ENCODE peak calls at places on chromosomes 6 and 20, in eight cellular contexts. G, D, M, L, W, C, T and X are unnamed samples.
A peak's percentile ranks its signal among the peaks of the same experiment; 100 is the strongest.

GRCh38 chr6:72401865-72402264 is 220.0 kb upstream of the KCNQ5 start:
- DNase-seq in G (no peak), D (no peak), M (no peak), L (no peak), W (no peak), C (no peak), T (no peak), X (no peak)

GRCh38 chr6:41524634-41525011 is 21.6 kb upstream of the FOXP4 start:
- DNase-seq in G (no peak), D (no peak), M (no peak), L (no peak), W (no peak), C (no peak), T (no peak), X (no peak)

GRCh38 chr20:43914697-43915208 is at the start of gene TOX2:
- DNase-seq in G (peak; percentile 80), D (no peak), M (peak; percentile 70), L (peak; percentile 62), W (peak; percentile 60), C (peak; percentile 51), T (no peak), X (peak; percentile 76)

GRCh38 chr6:118771253-118771652 is 119.9 kb upstream of the CEP85L start:
- DNase-seq in G (no peak), D (no peak), M (no peak), L (no peak), W (no peak), C (no peak), T (no peak), X (no peak)

GRCh38 chr20:45957021-45957941 is 14.7 kb downstream of the ZNF335 start:
- DNase-seq in G (peak; percentile 75), D (no peak), M (no peak), L (no peak), W (no peak), C (peak; percentile 28), T (peak; percentile 47), X (no peak)

GRCh38 chr6:3742426-3743344 is 8.8 kb downstream of the PXDC1 start:
- DNase-seq in G (peak; percentile 98), D (peak; percentile 87), M (peak; percentile 75), L (peak; percentile 91), W (peak; percentile 47), C (peak; percentile 89), T (peak; percentile 93), X (peak; percentile 65)

GRCh38 chr20:62051166-62051900 is 14.3 kb downstream of the TAF4 start:
- DNase-seq in G (no peak), D (no peak), M (no peak), L (no peak), W (no peak), C (peak; percentile 49), T (no peak), X (no peak)

GRCh38 chr6:16822975-16823374 is 61.7 kb upstream of the ATXN1 start:
- DNase-seq in G (no peak), D (no peak), M (no peak), L (no peak), W (no peak), C (no peak), T (no peak), X (no peak)

GRCh38 chr20:1935696-1936366 is 40.6 kb downstream of the SIRPA start:
- DNase-seq in G (no peak), D (peak; percentile 81), M (no peak), L (peak; percentile 50), W (no peak), C (peak; percentile 50), T (peak; percentile 93), X (no peak)

GRCh38 chr6:99522531-99522930 is 7.3 kb upstream of the USP45 start:
- DNase-seq in G (no peak), D (no peak), M (no peak), L (no peak), W (peak; percentile 3), C (no peak), T (no peak), X (no peak)

GRCh38 chr20:32329817-32330554 is 28.1 kb upstream of the ASXL1 start:
- DNase-seq in G (no peak), D (no peak), M (no peak), L (no peak), W (no peak), C (no peak), T (no peak), X (no peak)

GRCh38 chr6:130382872-130383490 is 17.2 kb downstream of the TMEM200A start:
- DNase-seq in G (no peak), D (no peak), M (no peak), L (no peak), W (no peak), C (no peak), T (peak; percentile 58), X (no peak)

GRCh38 chr6:53543341-53544010 is 1.4 kb downstream of the GCLC start:
- DNase-seq in G (no peak), D (no peak), M (no peak), L (no peak), W (no peak), C (no peak), T (no peak), X (no peak)

GRCh38 chr6:139776051-139776450 is 401.6 kb upstream of the CITED2 start:
- DNase-seq in G (no peak), D (no peak), M (no peak), L (no peak), W (no peak), C (no peak), T (no peak), X (no peak)

GRCh38 chr20:63501818-63502670 is 3.2 kb upstream of the EEF1A2 start:
- DNase-seq in G (no peak), D (peak; percentile 90), M (no peak), L (no peak), W (no peak), C (no peak), T (peak; percentile 92), X (no peak)

DNA sequence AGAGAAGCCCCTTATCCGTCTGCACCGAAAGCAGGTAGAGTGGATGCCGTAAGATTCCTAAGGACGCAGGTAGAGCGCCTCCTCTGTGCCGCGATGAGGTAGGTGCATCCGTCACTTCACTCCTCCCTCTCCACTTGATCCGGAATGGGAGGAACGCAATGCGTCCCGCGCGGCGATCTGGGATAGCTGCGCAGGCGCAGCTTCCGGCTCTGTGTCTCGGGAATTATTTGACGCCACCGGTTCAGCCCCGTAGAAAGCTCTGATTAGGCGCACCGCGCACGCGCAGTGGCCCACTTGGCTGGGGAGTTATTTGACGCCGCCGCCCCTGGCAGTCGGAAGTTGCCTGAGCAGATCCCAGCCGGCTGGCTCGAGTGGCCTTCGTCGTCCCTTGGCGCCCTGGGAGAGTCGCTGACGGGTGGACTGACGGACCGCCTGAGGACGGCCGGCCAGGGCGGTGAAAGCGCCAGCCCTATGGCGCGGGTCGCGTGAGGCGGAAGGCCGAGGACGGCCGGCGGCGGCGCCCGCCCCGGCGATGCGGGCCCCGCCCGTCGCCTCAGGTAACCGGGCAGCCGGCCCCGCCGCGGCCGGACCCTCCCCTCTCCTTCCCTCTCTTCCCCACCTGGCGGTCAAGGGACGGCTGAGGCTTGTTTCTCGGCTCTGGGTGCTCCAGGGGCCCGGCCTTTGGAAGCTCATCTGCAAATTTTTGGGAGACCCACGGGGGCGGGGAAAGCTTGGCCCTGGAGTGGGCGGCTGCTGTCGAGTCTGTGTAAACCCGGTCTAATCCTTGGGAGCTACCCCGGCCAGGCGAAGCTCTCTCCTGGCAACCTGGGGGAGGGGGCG is at the start of gene RALGAPB:
- DNase-seq in G (peak; percentile 100), D (peak; percentile 100), M (peak; percentile 92), L (peak; percentile 99), W (peak; percentile 96), C (peak; percentile 100), T (peak; percentile 100), X (peak; percentile 90)
- TF ChIP-seq POLR2A in G (no peak), D (no peak), M (peak; percentile 85), L (peak; percentile 87), W (peak; percentile 52), C (peak; percentile 76), T (peak; percentile 37), X (peak; percentile 49)

DNA sequence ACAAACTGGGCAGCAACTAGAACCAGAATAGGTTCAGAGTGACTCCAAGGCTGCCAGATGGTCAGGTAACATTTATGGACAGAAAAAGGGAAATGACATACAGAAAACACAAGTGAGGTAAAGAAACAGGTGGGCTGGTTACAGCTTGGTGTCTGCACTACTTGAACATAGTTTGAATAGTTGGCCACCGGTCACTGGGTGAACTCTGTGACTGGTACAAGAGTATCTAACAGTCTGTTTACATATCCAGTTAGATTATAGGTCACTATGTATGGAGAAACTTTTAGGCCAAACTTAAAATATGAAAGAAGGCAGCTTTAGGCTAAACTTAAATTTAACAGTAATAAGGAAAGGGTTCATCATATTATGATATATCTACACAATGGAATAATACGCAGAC is 32.9 kb downstream of the LCA5 start:
- DNase-seq in G (no peak), D (no peak), M (no peak), L (no peak), W (no peak), C (no peak), T (no peak), X (no peak)
- TF ChIP-seq POLR2A in G (no peak), D (no peak), M (no peak), L (no peak), W (no peak), C (no peak), T (no peak), X (no peak)

DNA sequence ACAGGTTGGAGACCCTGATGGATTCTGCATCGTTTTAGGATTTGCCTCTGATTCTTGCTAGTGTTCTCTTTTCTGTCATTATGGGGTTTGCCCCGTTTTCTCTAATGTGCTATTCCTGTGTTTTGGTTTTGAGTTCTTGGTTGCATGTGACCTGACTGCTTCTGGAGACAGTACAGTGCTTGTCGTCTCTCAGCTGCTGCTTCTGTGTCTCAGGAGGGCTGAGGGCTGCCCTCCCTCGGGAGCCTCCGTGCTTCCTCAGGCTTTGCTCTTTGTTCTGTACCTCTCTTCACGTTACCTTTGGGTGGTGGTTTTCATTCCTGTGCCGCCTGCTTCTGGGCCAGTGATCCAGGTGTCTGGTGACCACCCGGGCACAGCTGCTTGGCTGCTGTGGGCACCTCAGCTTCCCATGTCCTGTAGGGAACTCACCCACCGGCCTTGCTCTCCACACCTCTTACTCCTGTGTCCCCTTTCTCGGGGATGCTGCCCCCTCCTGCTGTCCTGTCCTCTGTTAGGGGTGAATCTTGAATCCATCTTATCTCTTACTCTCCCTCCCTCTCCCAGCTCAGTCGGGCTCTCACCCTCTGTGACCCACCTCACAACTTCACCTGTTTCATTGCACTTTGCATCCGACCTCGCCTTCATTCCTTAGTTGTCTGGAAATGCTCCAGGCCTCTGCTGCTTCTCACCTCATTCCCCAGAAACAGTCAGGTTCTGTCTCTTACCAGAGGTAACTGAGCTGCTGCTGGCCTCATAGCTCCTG is 33.2 kb downstream of the PANK2 start:
- DNase-seq in G (peak; percentile 77), D (no peak), M (no peak), L (no peak), W (no peak), C (no peak), T (no peak), X (no peak)
- TF ChIP-seq POLR2A in G (no peak), D (no peak), M (peak; percentile 10), L (no peak), W (no peak), C (no peak), T (no peak), X (no peak)

DNA sequence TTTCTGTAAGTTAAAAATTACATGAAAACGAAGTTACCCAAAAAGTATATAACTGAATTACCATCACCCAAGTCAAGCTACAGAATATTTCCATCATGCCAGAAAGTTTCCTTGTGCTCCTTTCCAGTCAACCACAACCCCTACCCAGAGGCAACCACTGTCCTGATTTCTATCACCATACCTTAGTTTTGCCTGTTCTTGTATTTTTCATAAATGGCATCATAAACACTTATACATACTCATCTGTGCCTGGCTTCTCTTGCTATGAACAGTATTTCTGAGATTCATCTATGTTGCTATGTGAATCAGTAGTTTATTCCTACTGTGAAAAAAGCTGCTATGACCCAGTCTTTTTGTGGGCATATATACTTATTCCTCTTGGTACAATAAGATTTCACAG is 7.4 kb downstream of the FKBP5 start:
- DNase-seq in G (no peak), D (no peak), M (no peak), L (no peak), W (no peak), C (no peak), T (no peak), X (no peak)
- TF ChIP-seq POLR2A in G (no peak), D (no peak), M (no peak), L (no peak), W (no peak), C (no peak), T (no peak), X (no peak)